ENCODE peak calls at places on chromosomes 13 and 19, in eight cellular contexts. V is NCI-H1092; S is stimulated activated CD4-positive, alpha-beta T cell treated with anti-CD3 and anti-CD28 coated beads, TNF-alpha, amount 100 ng/mL, for 1 hour; E is occipital lobe; I is kidney epithelial cell; Y is stimulated activated CD8-positive, alpha-beta memory T cell treated with anti-CD3 and anti-CD28 coated beads, Interleukin-2, amount 100 ng/mL, for 48 hours; P is A172; X is esophagus squamous epithelium. W is an unnamed sample.

GRCh38 chr19:14305706-14306105 is 75.5 kb upstream of the ADGRE5 start:
- DNase-seq in E (no peak), V (no peak), X (no peak), Y (no peak), P (no peak), S (no peak), I (no peak), W (no peak)

GRCh38 chr19:40466219-40467006 is at the start of gene SPTBN4:
- DNase-seq in I (no peak), Y (peak; percentile 58), E (no peak), S (peak; percentile 24), P (no peak), X (no peak), V (no peak), W (no peak)

GRCh38 chr19:16355293-16356043 is 30.8 kb downstream of the KLF2 start:
- DNase-seq in S (no peak), X (no peak), Y (no peak), I (no peak), V (no peak), P (peak; percentile 31), E (no peak), W (no peak)

GRCh38 chr13:43874512-43875092 is 4.9 kb downstream of the CCDC122 start:
- DNase-seq in P (peak; percentile 17), Y (no peak), V (no peak), X (no peak), S (no peak), E (no peak), I (no peak), W (peak; percentile 4)

GRCh38 chr19:17209126-17210036 is 5.8 kb upstream of the USE1 start:
- DNase-seq in X (no peak), E (no peak), P (peak; percentile 76), I (no peak), S (no peak), Y (peak; percentile 63), V (no peak), W (no peak)

GRCh38 chr19:10748924-10749434 is 31.1 kb downstream of the DNM2 start:
- DNase-seq in X (no peak), S (no peak), V (peak; percentile 24), Y (no peak), E (no peak), I (no peak), P (peak; percentile 83), W (no peak)

GRCh38 chr13:100247937-100248336 is 159.0 kb downstream of the PCCA start:
- DNase-seq in S (no peak), V (no peak), I (no peak), P (no peak), X (no peak), Y (no peak), E (no peak), W (no peak)

GRCh38 chr13:98327326-98328314 is 150.6 kb upstream of the RNF113B start:
- DNase-seq in E (no peak), Y (no peak), I (peak; percentile 29), V (no peak), S (no peak), P (no peak), X (no peak), W (no peak)

GRCh38 chr19:397941-398706 is 10.8 kb downstream of the C2CD4C start:
- DNase-seq in E (no peak), S (no peak), P (no peak), V (no peak), Y (no peak), X (no peak), I (no peak), W (no peak)

GRCh38 chr19:1267441-1268391 is 1.4 kb upstream of the CIRBP start:
- DNase-seq in E (no peak), P (no peak), I (no peak), V (no peak), X (no peak), Y (no peak), S (no peak), W (no peak)

GRCh38 chr19:54448037-54448773 is 794 bp upstream of the LENG8 start:
- DNase-seq in E (no peak), V (no peak), Y (no peak), P (peak; percentile 60), S (no peak), X (no peak), I (no peak), W (peak; percentile 64)

W was measured in KG1.